ENCODE peak calls at places on chromosomes 4 and X, in nine cellular contexts. P is uterus, H is fibroblast of the aortic adventitia, J is SK-N-SH, S is foreskin fibroblast, B is Caco-2, L is adrenal gland, Y is GM12878, Z is cardiac fibroblast. D is an unnamed sample.

GRCh38 chr4:101252721-101253120 is 94.6 kb downstream of the PPP3CA start:
- DNase-seq in L (no peak), H (peak), J (no peak), S (peak), Y (no peak), Z (peak), B (no peak), P (no peak), D (no peak)

GRCh38 chr4:105551968-105552746 is at the start of gene ARHGEF38:
- DNase-seq in Y (no peak), H (no peak), S (peak), L (no peak), J (no peak), Z (no peak), B (peak), P (no peak), D (peak)

GRCh38 chr4:185139736-185140135 is 3.3 kb upstream of the SLC25A4 start:
- DNase-seq in Y (no peak), P (no peak), L (no peak), Z (no peak), H (no peak), J (no peak), B (no peak), S (no peak), D (no peak)

GRCh38 chr4:32148120-32148666 is 1428.0 kb downstream of the PCDH7 start:
- DNase-seq in S (no peak), B (no peak), Z (peak), Y (no peak), L (no peak), H (peak), P (no peak), J (no peak), D (peak)

GRCh38 chrX:112839856-112840255 is 775 bp downstream of the AMOT start:
- DNase-seq in Z (no peak), L (no peak), S (no peak), Y (no peak), J (no peak), P (no peak), H (no peak), B (no peak), D (peak)

GRCh38 chrX:141402897-141403610 is 160.7 kb upstream of the SPANXC start:
- DNase-seq in L (no peak), H (no peak), Z (no peak), S (no peak), J (no peak), P (no peak), Y (no peak), B (no peak), D (no peak)

GRCh38 chr4:32472918-32473317 is 1752.7 kb downstream of the PCDH7 start:
- DNase-seq in H (no peak), Z (no peak), Y (no peak), P (no peak), S (peak), B (no peak), L (no peak), J (no peak), D (no peak)

GRCh38 chrX:96182366-96182765 is 502.3 kb upstream of the DIAPH2 start:
- DNase-seq in P (no peak), H (peak), Y (no peak), Z (peak), B (peak), L (no peak), S (peak), J (peak), D (peak)

GRCh38 chr4:3283483-3283882 is 9.3 kb upstream of the RGS12 start:
- DNase-seq in Z (no peak), J (no peak), B (no peak), P (no peak), S (no peak), L (no peak), Y (no peak), H (no peak), D (no peak)

GRCh38 chrX:78199851-78200250 is 60.4 kb upstream of the TAF9B start:
- DNase-seq in B (no peak), L (no peak), J (peak), H (peak), S (peak), Z (peak), Y (no peak), P (no peak), D (peak)

GRCh38 chr4:7964890-7965662 is 25.4 kb upstream of the AFAP1 start:
- DNase-seq in H (peak), Y (no peak), P (peak), J (no peak), S (peak), Z (peak), L (no peak), B (no peak), D (no peak)

GRCh38 chrX:140500427-140500826 is 4.4 kb downstream of the SOX3 start:
- DNase-seq in Z (no peak), J (no peak), Y (no peak), S (no peak), L (no peak), H (no peak), B (no peak), P (no peak), D (no peak)

GRCh38 chr4:2671267-2671895 is 84.8 kb downstream of the TNIP2 start:
- DNase-seq in S (no peak), L (no peak), Y (no peak), H (no peak), P (no peak), B (no peak), J (no peak), Z (no peak), D (no peak)

DNA sequence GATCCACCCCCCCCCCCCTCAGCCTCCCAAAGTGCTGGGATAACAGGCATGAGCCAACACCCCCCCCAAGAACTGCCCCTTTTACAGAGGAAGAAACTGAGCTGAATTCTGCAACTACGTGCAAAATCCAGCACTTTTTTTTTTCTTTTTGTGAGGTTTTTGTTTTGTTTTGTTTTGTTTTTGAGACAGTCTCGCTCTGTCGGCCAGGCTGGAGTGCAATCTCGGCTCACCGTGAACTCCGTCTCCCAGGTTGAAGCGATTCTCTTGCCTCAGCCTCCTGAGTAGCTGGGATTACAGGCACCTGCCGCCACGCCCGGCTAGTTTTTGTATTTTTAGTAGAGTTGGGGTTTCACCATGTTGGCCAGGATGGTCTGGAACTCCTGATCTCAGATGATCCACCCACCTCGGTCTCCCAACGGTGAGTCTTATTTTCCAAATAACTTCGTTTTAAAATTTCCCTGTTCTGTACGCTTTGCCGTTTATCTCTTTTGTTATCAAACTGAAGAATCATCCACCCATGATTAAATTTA is 4.9 kb downstream of the CRLF2 start:
- DNase-seq in H (no peak), Z (no peak), B (no peak), L (no peak), P (no peak), Y (no peak), S (no peak), J (no peak), D (no peak)
- H3K4me3 ChIP-seq in H (no peak), Z (no peak), B (no peak), L (no peak), P (no peak), Y (peak), S (no peak), J (no peak), D (no peak)

DNA sequence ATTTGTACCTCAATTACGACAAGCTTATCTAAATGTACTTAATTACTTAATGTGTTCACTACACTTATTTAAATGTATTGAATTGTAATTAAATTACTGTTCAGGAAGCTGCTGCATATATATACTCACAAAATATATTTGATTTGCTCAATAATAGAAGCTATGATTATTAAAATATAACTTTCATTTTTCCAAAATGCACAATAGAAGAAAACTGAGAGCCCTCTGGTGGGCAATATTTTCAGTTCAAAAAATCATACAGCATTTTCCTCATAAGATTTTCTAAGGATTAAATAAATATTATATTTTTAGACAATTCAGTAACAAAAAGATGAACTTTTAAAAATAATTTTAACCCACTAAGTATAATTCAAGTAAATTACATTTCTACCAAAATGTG is 217.3 kb downstream of the DKK2 start:
- DNase-seq in H (peak), B (no peak), J (no peak), S (peak), P (no peak), Z (no peak), Y (no peak), L (no peak), D (no peak)
- TF ChIP-seq CTCF in H (peak), B (peak), J (peak), S (peak), P (no peak), Z (peak), Y (no peak), L (no peak), D (peak)

GRCh38 chrX:11667286-11667685 is 1.6 kb upstream of the ARHGAP6 start:
- DNase-seq in Y (peak), J (no peak), L (no peak), S (no peak), Z (no peak), B (no peak), P (no peak), H (no peak), D (no peak)

GRCh38 chrX:11666180-11666579 is 460 bp upstream of the ARHGAP6 start:
- DNase-seq in P (peak), L (no peak), S (peak), J (peak), Z (peak), B (no peak), Y (no peak), H (no peak), D (peak)

GRCh38 chrX:11664211-11664888 is 1.4 kb downstream of the ARHGAP6 start:
- DNase-seq in B (no peak), L (no peak), S (peak), P (peak), J (peak), Y (no peak), H (no peak), Z (peak), D (peak)

GRCh38 chrX:11663875-11664210 is 1.9 kb downstream of the ARHGAP6 start:
- DNase-seq in S (peak), Y (no peak), B (no peak), Z (no peak), P (no peak), J (no peak), H (peak), L (no peak), D (no peak)

GRCh38 chrX:11665144-11666040 is at the start of gene ARHGAP6:
- DNase-seq in S (peak), P (peak), J (peak), Y (no peak), H (peak), Z (peak), B (no peak), L (no peak), D (peak)
- H3K4me3 ChIP-seq in S (peak), P (peak), J (no peak), Y (peak), H (peak), Z (peak), B (peak), L (no peak), D (peak)

DNA sequence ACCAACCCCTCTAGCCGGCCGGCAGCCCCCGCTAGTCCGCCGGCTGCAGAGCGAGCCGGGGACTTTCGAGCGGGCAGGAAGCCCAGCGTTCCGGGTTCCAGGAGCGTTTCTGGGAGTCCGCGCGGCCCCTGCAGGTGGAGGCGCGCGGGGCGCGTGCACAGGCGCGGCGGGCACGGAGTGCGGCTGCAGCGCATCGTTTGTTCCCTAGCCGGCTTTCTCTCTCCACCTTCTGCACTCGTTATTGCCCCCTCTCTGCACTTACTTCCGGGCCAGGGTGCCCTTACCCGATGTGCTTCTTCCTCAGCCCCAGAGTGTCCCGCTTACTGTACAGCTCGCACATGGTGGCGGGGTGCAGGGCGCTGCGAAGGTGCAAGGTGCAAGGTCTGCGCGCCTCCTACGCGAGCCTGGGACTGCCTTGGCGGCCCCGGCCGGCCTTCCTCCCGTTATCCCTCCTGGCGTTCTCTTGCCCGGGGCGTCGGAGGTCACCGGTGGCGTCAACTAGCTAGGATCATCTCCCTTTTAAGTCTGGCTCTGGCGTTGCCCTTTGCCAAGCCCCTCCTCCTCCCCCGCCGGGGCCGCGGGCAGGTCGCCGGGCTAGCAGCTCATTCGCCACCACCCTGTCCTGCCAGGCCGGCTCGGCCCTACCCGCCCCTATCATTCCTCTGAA is at the start of gene ETNPPL:
- DNase-seq in Y (no peak), Z (no peak), J (peak), S (peak), P (no peak), B (no peak), H (no peak), L (peak), D (no peak)
- TF ChIP-seq CTCF in Y (no peak), Z (no peak), J (no peak), S (no peak), P (no peak), B (no peak), H (no peak), L (no peak), D (peak)

DNA sequence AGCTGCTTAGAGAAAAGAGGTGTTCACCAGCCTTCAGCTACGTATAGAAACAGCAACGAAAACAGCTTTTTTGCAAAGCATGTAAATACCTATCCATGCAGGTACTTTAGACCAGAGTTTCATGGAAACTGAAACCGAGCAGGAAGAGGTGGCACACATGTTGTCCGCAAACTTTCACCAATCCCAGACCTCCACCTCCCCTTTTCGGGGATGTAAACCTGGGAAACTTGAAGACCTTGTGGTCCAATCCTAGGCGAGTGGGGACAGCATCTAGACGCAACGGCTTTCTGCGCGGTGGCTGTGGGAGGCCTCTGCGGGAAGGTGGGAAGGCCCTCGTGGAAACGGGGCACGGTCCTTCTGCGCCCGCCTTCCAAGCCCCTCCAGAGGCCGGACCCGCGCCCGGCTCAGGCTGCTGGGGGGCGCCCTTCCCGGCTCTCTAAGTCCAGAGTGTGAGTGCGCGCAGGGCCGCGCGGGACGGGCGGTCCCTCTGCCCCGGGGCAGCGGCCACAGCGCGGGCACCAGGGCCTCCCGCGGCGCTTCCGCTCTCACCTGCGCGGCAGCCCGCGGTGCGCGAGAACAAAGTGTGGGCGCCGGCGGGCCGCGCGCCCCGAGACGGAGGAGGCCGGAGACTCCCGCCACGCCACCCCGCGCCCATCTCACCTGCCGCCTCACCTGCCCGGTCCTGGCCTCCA is 831 bp upstream of the SHROOM2 start:
- DNase-seq in H (no peak), Y (no peak), B (no peak), J (peak), L (no peak), P (no peak), S (no peak), Z (no peak), D (no peak)
- H3K4me3 ChIP-seq in H (no peak), Y (no peak), B (peak), J (no peak), L (no peak), P (peak), S (no peak), Z (peak), D (no peak)

DNA sequence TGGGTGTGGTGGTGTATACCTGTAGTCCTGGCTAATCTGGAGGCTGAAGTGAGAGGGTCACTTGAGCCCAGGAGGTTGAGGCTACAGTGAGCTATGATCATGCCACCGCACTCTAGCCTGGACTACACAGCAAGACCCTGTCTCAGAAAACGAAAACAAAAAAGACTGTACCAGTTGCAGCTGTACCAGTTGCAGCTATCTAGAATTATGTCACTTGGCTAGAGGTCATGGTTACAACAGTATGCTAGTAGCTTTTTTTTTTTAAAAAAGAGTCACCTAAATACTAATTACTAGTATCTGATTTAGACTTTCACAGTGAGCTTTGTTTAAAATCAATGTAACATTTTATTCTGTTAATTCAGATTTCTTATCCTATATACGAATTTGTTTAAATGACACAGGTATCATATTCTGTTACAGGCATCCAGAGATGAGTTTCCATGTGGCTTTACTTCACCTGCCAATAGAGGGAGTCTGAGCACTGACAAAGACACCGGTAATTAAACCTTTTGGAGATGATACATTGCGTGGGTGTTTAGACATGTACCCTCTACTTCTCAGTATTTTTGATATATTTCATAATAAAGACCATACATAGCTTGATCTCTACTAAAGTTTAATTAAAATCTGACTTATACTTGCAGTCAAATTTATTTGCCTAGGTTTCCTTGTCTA is 100.2 kb upstream of the IL13RA1 start:
- DNase-seq in L (no peak), Z (no peak), H (no peak), S (peak), Y (no peak), P (no peak), J (peak), B (no peak), D (no peak)
- TF ChIP-seq CTCF in L (peak), Z (peak), H (no peak), S (peak), Y (peak), P (peak), J (peak), B (peak), D (peak)

GRCh38 chrX:24079405-24079804 is 24.6 kb downstream of the EIF2S3 start:
- DNase-seq in H (no peak), L (no peak), Z (no peak), Y (no peak), B (no peak), S (no peak), J (no peak), P (no peak), D (no peak)

GRCh38 chrX:24085133-24085532 is 30.4 kb downstream of the EIF2S3 start:
- DNase-seq in J (no peak), S (no peak), B (no peak), Z (no peak), P (no peak), Y (no peak), H (peak), L (no peak), D (no peak)

GRCh38 chrX:24082446-24082845 is 27.7 kb downstream of the EIF2S3 start:
- DNase-seq in L (no peak), S (no peak), H (no peak), J (no peak), Z (no peak), P (no peak), Y (no peak), B (no peak), D (no peak)

GRCh38 chrX:24080670-24081069 is 25.9 kb downstream of the EIF2S3 start:
- DNase-seq in J (no peak), S (no peak), Y (peak), B (no peak), Z (no peak), L (no peak), H (no peak), P (no peak), D (no peak)

DNA sequence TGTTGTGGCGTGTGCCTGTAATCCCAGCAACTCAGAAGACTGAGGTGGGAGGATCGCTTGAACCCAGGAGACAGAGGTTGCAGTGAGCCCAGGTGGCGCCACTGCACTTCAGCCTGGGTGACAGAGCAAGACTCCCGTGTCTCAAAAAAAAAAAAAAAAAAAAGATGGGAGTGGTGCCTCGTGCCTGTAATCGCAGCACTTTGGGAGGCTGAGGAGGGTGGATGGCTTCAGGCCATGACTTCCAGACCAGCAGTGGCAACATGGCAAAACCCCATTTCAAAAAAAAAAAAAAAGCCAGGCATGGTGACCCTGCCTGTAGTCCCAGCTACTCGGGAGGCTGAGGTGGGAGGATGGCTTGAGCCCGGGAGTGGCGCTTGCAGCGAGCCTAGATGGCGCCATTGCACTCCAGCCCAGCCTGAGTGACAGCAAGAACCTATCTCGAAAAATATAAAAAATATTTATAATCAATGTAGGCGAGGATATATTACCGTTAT is 27.0 kb downstream of the EIF2S3 start:
- DNase-seq in P (peak), H (peak), Z (peak), B (peak), L (peak), S (peak), Y (no peak), J (peak), D (peak)
- H3K4me3 ChIP-seq in P (no peak), H (no peak), Z (no peak), B (no peak), L (no peak), S (no peak), Y (no peak), J (peak), D (peak)